ENCODE peak calls at places on chromosomes 4 and X, in seven cellular contexts. I is heart left ventricle; W is mesenchymal stem cell; X is transverse colon; V is CD8-positive, alpha-beta memory T cell; Y is fibroblast of lung; M is K562. R is an unnamed sample.

GRCh38 chr4:99061048-99061447 is 27.5 kb downstream of the ADH5 start:
- DNase-seq in X (no peak), M (no peak), I (no peak), W (no peak), Y (no peak), V (no peak), R (no peak)

GRCh38 chr4:159829184-159829583 is 726.3 kb downstream of the RAPGEF2 start:
- DNase-seq in I (no peak), M (no peak), X (no peak), W (no peak), V (no peak), Y (no peak), R (no peak)

GRCh38 chr4:145041378-145041777 is 56.6 kb downstream of the ANAPC10 start:
- DNase-seq in M (no peak), W (no peak), V (no peak), I (no peak), Y (no peak), X (no peak), R (peak; percentile 88)

GRCh38 chr4:154364012-154364863 is 127.4 kb downstream of the DCHS2 start:
- DNase-seq in V (no peak), Y (no peak), M (no peak), X (no peak), W (no peak), I (no peak), R (no peak)

GRCh38 chr4:10655968-10656367 is 28.6 kb downstream of the CLNK start:
- DNase-seq in Y (peak; percentile 80), I (no peak), W (peak; percentile 72), V (no peak), M (no peak), X (no peak), R (no peak)

GRCh38 chr4:177006331-177006730 is 213.6 kb upstream of the VEGFC start:
- DNase-seq in Y (no peak), W (no peak), M (no peak), X (no peak), V (no peak), I (no peak), R (no peak)

GRCh38 chrX:149641832-149642231 is 10.2 kb upstream of the TMEM185A start:
- DNase-seq in W (no peak), Y (no peak), V (no peak), M (no peak), I (no peak), X (no peak), R (no peak)

GRCh38 chr4:1029957-1030520 is 18.6 kb downstream of the FGFRL1 start:
- DNase-seq in W (no peak), V (no peak), Y (no peak), M (peak; percentile 56), X (no peak), I (no peak), R (no peak)

GRCh38 chr4:79209822-79210635 is 115.8 kb downstream of the NAA11 start:
- DNase-seq in X (peak; percentile 67), I (no peak), V (no peak), M (peak; percentile 79), Y (no peak), W (no peak), R (peak; percentile 38)

GRCh38 chr4:14446311-14446710 is 556.0 kb upstream of the CPEB2 start:
- DNase-seq in I (no peak), W (no peak), M (no peak), Y (peak; percentile 84), X (no peak), V (no peak), R (no peak)

GRCh38 chrX:71650333-71650969 is 16.9 kb upstream of the LOC101059915 start:
- DNase-seq in M (no peak), X (peak; percentile 34), I (no peak), W (no peak), V (peak; percentile 56), Y (no peak), R (peak; percentile 45)

GRCh38 chr4:183435803-183436202 is 8.6 kb upstream of the CDKN2AIP start:
- DNase-seq in X (no peak), W (no peak), V (no peak), M (no peak), I (no peak), Y (no peak), R (no peak)

GRCh38 chr4:8294036-8294435 is 24.5 kb downstream of the HTRA3 start:
- DNase-seq in I (peak; percentile 9), M (no peak), X (no peak), W (no peak), V (peak; percentile 36), Y (no peak), R (no peak)

GRCh38 chrX:103431316-103431715 is 55.0 kb downstream of the BEX3 start:
- DNase-seq in W (peak; percentile 61), I (no peak), X (no peak), Y (peak; percentile 76), M (no peak), V (no peak), R (no peak)

GRCh38 chr4:82886145-82886942 is 4.6 kb downstream of the SEC31A start:
- DNase-seq in X (no peak), I (no peak), M (no peak), Y (no peak), W (no peak), V (no peak), R (no peak)

GRCh38 chrX:151359931-151360871 is 36.8 kb upstream of the VMA21 start:
- DNase-seq in Y (peak; percentile 1), V (peak; percentile 49), M (peak; percentile 31), X (no peak), W (peak; percentile 3), I (no peak), R (peak; percentile 35)

GRCh38 chr4:127975121-127975770 is 10.0 kb downstream of the ABHD18 start:
- DNase-seq in W (no peak), V (no peak), M (no peak), Y (peak; percentile 78), X (no peak), I (no peak), R (no peak)

GRCh38 chr4:6772223-6772928 is 10.2 kb upstream of the KIAA0232 start:
- DNase-seq in I (no peak), X (peak; percentile 72), Y (no peak), W (peak; percentile 39), V (no peak), M (no peak), R (no peak)

GRCh38 chr4:69518543-69519198 is 23.0 kb upstream of the UGT2B4 start:
- DNase-seq in M (no peak), W (no peak), V (no peak), I (no peak), Y (peak; percentile 60), X (no peak), R (no peak)

GRCh38 chr4:89788243-89789072 is 48.5 kb downstream of the SNCA start:
- DNase-seq in X (no peak), W (peak; percentile 40), V (no peak), I (peak; percentile 60), Y (peak; percentile 79), M (no peak), R (peak; percentile 48)

GRCh38 chrX:6021316-6022091 is 207.2 kb downstream of the NLGN4X start:
- DNase-seq in V (no peak), M (no peak), X (peak; percentile 35), W (peak; percentile 24), I (no peak), Y (no peak), R (peak; percentile 54)

GRCh38 chr4:169351860-169352259 is 81.1 kb upstream of the SH3RF1 start:
- DNase-seq in V (no peak), M (no peak), I (peak; percentile 60), W (no peak), X (no peak), Y (peak; percentile 90), R (peak; percentile 34)

GRCh38 chr4:119152741-119153140 is 17.1 kb downstream of the MYOZ2 start:
- DNase-seq in Y (no peak), X (no peak), M (no peak), W (no peak), V (no peak), I (no peak), R (no peak)

GRCh38 chr4:119151161-119151560 is 15.5 kb downstream of the MYOZ2 start:
- DNase-seq in I (no peak), W (no peak), V (no peak), Y (no peak), M (no peak), X (no peak), R (peak; percentile 54)

GRCh38 chr4:119149110-119149509 is 13.5 kb downstream of the MYOZ2 start:
- DNase-seq in X (no peak), Y (no peak), W (no peak), I (no peak), V (no peak), M (no peak), R (peak; percentile 23)
- H3K27ac ChIP-seq in X (no peak overlapping the region), Y (no peak overlapping the region), W (no peak overlapping the region), I (peak overlapping the region; percentile 76), V (no peak overlapping the region), M (no peak overlapping the region), R (peak overlapping the region; percentile 39)

GRCh38 chr4:3868841-3869572 is 102.8 kb downstream of the ADRA2C start:
- DNase-seq in X (no peak), I (no peak), Y (no peak), V (peak; percentile 30), M (no peak), W (no peak), R (no peak)
- H3K27me3 ChIP-seq in X (peaks cover 54% of the 10 kb centered on the region), I (peaks cover 57% of the 10 kb centered on the region), Y (peaks cover 16% of the 10 kb centered on the region), V (peaks cover 9% of the 10 kb centered on the region), M (peaks cover 78% of the 10 kb centered on the region), W (peaks cover 89% of the 10 kb centered on the region), R (no peaks in the 10 kb centered on the region)

GRCh38 chr4:186693159-186693815 is 30.4 kb downstream of the FAT1 start:
- DNase-seq in X (peak; percentile 69), M (peak; percentile 56), Y (peak; percentile 86), W (peak; percentile 52), V (no peak), I (peak; percentile 67), R (peak; percentile 66)
- H3K27ac ChIP-seq in X (peak overlapping the region; percentile 66), M (no peak overlapping the region), Y (peak overlapping the region; percentile 74), W (peak overlapping the region; percentile 51), V (no peak overlapping the region), I (peak overlapping the region; percentile 35), R (no peak overlapping the region)

GRCh38 chrX:145816607-145817298 is 876 bp upstream of the SLITRK2 start:
- DNase-seq in M (no peak), Y (no peak), I (no peak), V (no peak), W (no peak), X (no peak), R (no peak)
- H3K27me3 ChIP-seq in M (no peaks in the 10 kb centered on the region), Y (peaks cover 2% of the 10 kb centered on the region), I (peaks cover 10% of the 10 kb centered on the region), V (no peaks in the 10 kb centered on the region), W (peaks cover 39% of the 10 kb centered on the region), X (peaks cover 19% of the 10 kb centered on the region), R (no peaks in the 10 kb centered on the region)

GRCh38 chr4:151670843-151671242 is 90.0 kb downstream of the GATB start:
- DNase-seq in M (no peak), W (peak; percentile 10), X (no peak), Y (no peak), I (no peak), V (no peak), R (no peak)
- H3K27ac ChIP-seq in M (no peak overlapping the region), W (no peak overlapping the region), X (no peak overlapping the region), Y (no peak overlapping the region), I (no peak overlapping the region), V (no peak overlapping the region), R (no peak overlapping the region)